ENCODE peak calls at places on chromosome 22, in ten cellular contexts. F is brain pericyte; Y is choroid plexus epithelial cell; S is endothelial cell; I is activated effector memory CD4-positive, alpha-beta T cell treated with anti-CD3 and anti-CD28 coated beads, Interleukin-2, amount 50 U/mL, for 16 hours; T is Peyer's patch; Q is tibial nerve; W is activated CD4-positive, alpha-beta T cell treated with anti-CD3 and anti-CD28 coated beads for 24 hours; O is body of pancreas; H is testis. V is an unnamed sample.

GRCh38 chr22:23242473-23243001 is 62.2 kb downstream of the BCR start:
- DNase-seq in I (no peak), O (no peak), W (no peak), T (no peak), Y (peak; percentile 66), F (peak; percentile 60), S (no peak), Q (no peak), H (no peak), V (no peak)

GRCh38 chr22:35341090-35341874 is 39.6 kb upstream of the HMOX1 start:
- DNase-seq in I (no peak), Q (no peak), W (no peak), H (no peak), O (no peak), S (no peak), T (no peak), F (no peak), Y (no peak), V (no peak)

GRCh38 chr22:25080855-25081254 is 118.8 kb upstream of the CRYBB3 start:
- DNase-seq in S (no peak), I (no peak), O (no peak), Y (no peak), T (no peak), Q (no peak), W (no peak), H (no peak), F (no peak), V (no peak)

GRCh38 chr22:17802822-17803221 is 28.6 kb upstream of the BID start:
- DNase-seq in I (no peak), S (no peak), O (no peak), W (no peak), Q (no peak), T (no peak), H (no peak), F (no peak), Y (peak; percentile 28), V (no peak)

GRCh38 chr22:50192825-50193204 is 7.1 kb downstream of the TRABD start:
- DNase-seq in T (peak; percentile 85), Y (no peak), Q (no peak), O (peak; percentile 79), I (peak; percentile 76), W (no peak), F (no peak), S (no peak), H (no peak), V (no peak)

GRCh38 chr22:31248965-31249940 is 37.2 kb downstream of the LIMK2 start:
- DNase-seq in I (no peak), W (no peak), O (no peak), F (no peak), Y (no peak), Q (no peak), S (no peak), H (no peak), T (no peak), V (no peak)

GRCh38 chr22:50622723-50623327 is 5.1 kb downstream of the ARSA start:
- DNase-seq in S (no peak), Y (no peak), W (no peak), Q (no peak), F (no peak), O (peak; percentile 95), H (no peak), I (peak; percentile 53), T (peak; percentile 93), V (no peak)

GRCh38 chr22:47174096-47174495 is 411.6 kb downstream of the TBC1D22A start:
- DNase-seq in T (peak; percentile 34), Y (no peak), Q (peak; percentile 9), I (peak; percentile 50), W (no peak), F (no peak), O (no peak), H (no peak), S (no peak), V (no peak)

GRCh38 chr22:21816787-21817496 is 50.5 kb downstream of the MAPK1 start:
- DNase-seq in O (no peak), F (peak; percentile 68), I (no peak), W (no peak), S (no peak), T (no peak), H (no peak), Q (no peak), Y (peak; percentile 95), V (peak; percentile 94)

GRCh38 chr22:43133401-43133800 is 9.8 kb downstream of the MCAT start:
- DNase-seq in T (no peak), Y (no peak), I (no peak), H (no peak), S (no peak), O (no peak), W (no peak), F (no peak), Q (no peak), V (no peak)

GRCh38 chr22:38467904-38468760 is at the start of gene KDELR3:
- DNase-seq in T (peak; percentile 78), W (peak; percentile 57), Y (peak; percentile 67), S (peak; percentile 47), H (peak; percentile 63), O (peak; percentile 66), I (peak; percentile 83), F (no peak), Q (peak; percentile 49), V (peak; percentile 69)

GRCh38 chr22:39898997-39899396 is 1.9 kb upstream of the GRAP2 start:
- DNase-seq in F (no peak), T (peak; percentile 56), Y (no peak), O (no peak), S (no peak), W (no peak), H (no peak), I (no peak), Q (no peak), V (peak; percentile 93)

GRCh38 chr22:24067587-24068376 is 56.7 kb downstream of the CABIN1 start:
- DNase-seq in I (no peak), Q (no peak), H (no peak), F (no peak), Y (no peak), S (no peak), O (peak; percentile 73), W (no peak), T (peak; percentile 83), V (no peak)

GRCh38 chr22:33519974-33520903 is 400.0 kb downstream of the LARGE1 start:
- DNase-seq in Y (no peak), I (no peak), T (peak; percentile 50), Q (no peak), O (no peak), F (no peak), S (no peak), W (no peak), H (no peak), V (no peak)

GRCh38 chr22:31952094-31952401 is 7.7 kb downstream of the YWHAH start:
- DNase-seq in H (no peak), F (no peak), O (no peak), S (no peak), Y (peak; percentile 33), Q (no peak), W (no peak), T (no peak), I (no peak), V (peak; percentile 36)

GRCh38 chr22:41267958-41268357 is 18.0 kb downstream of the RANGAP1 start:
- DNase-seq in I (no peak), F (no peak), T (no peak), W (no peak), O (no peak), H (no peak), Q (no peak), S (no peak), Y (no peak), V (no peak)